ENCODE peak calls at places on chromosome 5, in ten cellular contexts. One of them, this sample, is unnamed.

GRCh38 chr5:116702776-116703175 is 128.2 kb upstream of the SEMA6A start:
- DNase-seq in GM23248: no peak
- DNase-seq in amniotic stem cell: no peak
- DNase-seq in activated CD4-positive, CD25-positive, alpha-beta regulatory T cell: no peak
- DNase-seq in NCI-H1092: no peak
- DNase-seq in CD8-positive, alpha-beta memory T cell: no peak
- DNase-seq in NCI-H524 treated with DMSO at 0.1 percent for 48 hours: no peak
- DNase-seq in thyroid gland: no peak
- DNase-seq in stimulated activated CD8-positive, alpha-beta memory T cell treated with anti-CD3 and anti-CD28 coated beads, Interleukin-15, amount 100 ng/mL, for 1 hour: no peak
- DNase-seq in HuH-7: no peak
- DNase-seq in this sample: no peak

GRCh38 chr5:113487779-113488644 is at the start of gene MCC:
- DNase-seq in GM23248: peak
- DNase-seq in NCI-H1092: peak
- DNase-seq in activated CD4-positive, CD25-positive, alpha-beta regulatory T cell: no peak
- DNase-seq in thyroid gland: peak
- DNase-seq in stimulated activated CD8-positive, alpha-beta memory T cell treated with anti-CD3 and anti-CD28 coated beads, Interleukin-15, amount 100 ng/mL, for 1 hour: no peak
- DNase-seq in HuH-7: peak
- DNase-seq in NCI-H524 treated with DMSO at 0.1 percent for 48 hours: peak
- DNase-seq in CD8-positive, alpha-beta memory T cell: peak
- DNase-seq in amniotic stem cell: peak
- DNase-seq in this sample: no peak

GRCh38 chr5:65186646-65187227 is 295.0 kb downstream of the ADAMTS6 start:
- DNase-seq in activated CD4-positive, CD25-positive, alpha-beta regulatory T cell: no peak
- DNase-seq in amniotic stem cell: no peak
- DNase-seq in GM23248: no peak
- DNase-seq in thyroid gland: no peak
- DNase-seq in NCI-H524 treated with DMSO at 0.1 percent for 48 hours: no peak
- DNase-seq in CD8-positive, alpha-beta memory T cell: no peak
- DNase-seq in NCI-H1092: no peak
- DNase-seq in HuH-7: no peak
- DNase-seq in stimulated activated CD8-positive, alpha-beta memory T cell treated with anti-CD3 and anti-CD28 coated beads, Interleukin-15, amount 100 ng/mL, for 1 hour: no peak
- DNase-seq in this sample: no peak

GRCh38 chr5:159915913-159916840 is at the start of gene ADRA1B:
- DNase-seq in CD8-positive, alpha-beta memory T cell: peak
- DNase-seq in stimulated activated CD8-positive, alpha-beta memory T cell treated with anti-CD3 and anti-CD28 coated beads, Interleukin-15, amount 100 ng/mL, for 1 hour: no peak
- DNase-seq in amniotic stem cell: no peak
- DNase-seq in NCI-H524 treated with DMSO at 0.1 percent for 48 hours: peak
- DNase-seq in GM23248: peak
- DNase-seq in HuH-7: peak
- DNase-seq in NCI-H1092: peak
- DNase-seq in thyroid gland: peak
- DNase-seq in activated CD4-positive, CD25-positive, alpha-beta regulatory T cell: peak
- DNase-seq in this sample: no peak

GRCh38 chr5:179585903-179586511 is 35.7 kb downstream of the RUFY1 start:
- DNase-seq in NCI-H1092: no peak
- DNase-seq in thyroid gland: no peak
- DNase-seq in NCI-H524 treated with DMSO at 0.1 percent for 48 hours: no peak
- DNase-seq in GM23248: no peak
- DNase-seq in activated CD4-positive, CD25-positive, alpha-beta regulatory T cell: no peak
- DNase-seq in stimulated activated CD8-positive, alpha-beta memory T cell treated with anti-CD3 and anti-CD28 coated beads, Interleukin-15, amount 100 ng/mL, for 1 hour: no peak
- DNase-seq in CD8-positive, alpha-beta memory T cell: no peak
- DNase-seq in HuH-7: no peak
- DNase-seq in amniotic stem cell: no peak
- DNase-seq in this sample: no peak

GRCh38 chr5:35354751-35355150 is 124.5 kb upstream of the PRLR start:
- DNase-seq in thyroid gland: no peak
- DNase-seq in HuH-7: no peak
- DNase-seq in amniotic stem cell: no peak
- DNase-seq in NCI-H524 treated with DMSO at 0.1 percent for 48 hours: no peak
- DNase-seq in GM23248: peak
- DNase-seq in NCI-H1092: no peak
- DNase-seq in activated CD4-positive, CD25-positive, alpha-beta regulatory T cell: no peak
- DNase-seq in CD8-positive, alpha-beta memory T cell: no peak
- DNase-seq in stimulated activated CD8-positive, alpha-beta memory T cell treated with anti-CD3 and anti-CD28 coated beads, Interleukin-15, amount 100 ng/mL, for 1 hour: no peak
- DNase-seq in this sample: no peak

GRCh38 chr5:9765421-9765820 is 135.3 kb upstream of the TAS2R1 start:
- DNase-seq in CD8-positive, alpha-beta memory T cell: no peak
- DNase-seq in NCI-H1092: no peak
- DNase-seq in stimulated activated CD8-positive, alpha-beta memory T cell treated with anti-CD3 and anti-CD28 coated beads, Interleukin-15, amount 100 ng/mL, for 1 hour: no peak
- DNase-seq in activated CD4-positive, CD25-positive, alpha-beta regulatory T cell: no peak
- DNase-seq in thyroid gland: no peak
- DNase-seq in HuH-7: no peak
- DNase-seq in amniotic stem cell: no peak
- DNase-seq in GM23248: peak
- DNase-seq in NCI-H524 treated with DMSO at 0.1 percent for 48 hours: peak
- DNase-seq in this sample: no peak

GRCh38 chr5:171575808-171576207 is 156.4 kb downstream of the FGF18 start:
- DNase-seq in amniotic stem cell: no peak
- DNase-seq in thyroid gland: no peak
- DNase-seq in GM23248: no peak
- DNase-seq in activated CD4-positive, CD25-positive, alpha-beta regulatory T cell: no peak
- DNase-seq in NCI-H524 treated with DMSO at 0.1 percent for 48 hours: no peak
- DNase-seq in HuH-7: no peak
- DNase-seq in CD8-positive, alpha-beta memory T cell: no peak
- DNase-seq in NCI-H1092: no peak
- DNase-seq in stimulated activated CD8-positive, alpha-beta memory T cell treated with anti-CD3 and anti-CD28 coated beads, Interleukin-15, amount 100 ng/mL, for 1 hour: no peak
- DNase-seq in this sample: no peak

GRCh38 chr5:132339502-132339901 is 30.0 kb upstream of the SLC22A5 start:
- DNase-seq in NCI-H524 treated with DMSO at 0.1 percent for 48 hours: no peak
- DNase-seq in NCI-H1092: no peak
- DNase-seq in GM23248: no peak
- DNase-seq in amniotic stem cell: no peak
- DNase-seq in activated CD4-positive, CD25-positive, alpha-beta regulatory T cell: no peak
- DNase-seq in stimulated activated CD8-positive, alpha-beta memory T cell treated with anti-CD3 and anti-CD28 coated beads, Interleukin-15, amount 100 ng/mL, for 1 hour: no peak
- DNase-seq in HuH-7: no peak
- DNase-seq in CD8-positive, alpha-beta memory T cell: no peak
- DNase-seq in thyroid gland: no peak
- DNase-seq in this sample: no peak

GRCh38 chr5:15995206-15996052 is 184.2 kb downstream of the MARCHF11 start:
- DNase-seq in NCI-H524 treated with DMSO at 0.1 percent for 48 hours: peak
- DNase-seq in GM23248: peak
- DNase-seq in stimulated activated CD8-positive, alpha-beta memory T cell treated with anti-CD3 and anti-CD28 coated beads, Interleukin-15, amount 100 ng/mL, for 1 hour: no peak
- DNase-seq in thyroid gland: no peak
- DNase-seq in CD8-positive, alpha-beta memory T cell: no peak
- DNase-seq in amniotic stem cell: peak
- DNase-seq in NCI-H1092: no peak
- DNase-seq in activated CD4-positive, CD25-positive, alpha-beta regulatory T cell: no peak
- DNase-seq in HuH-7: no peak
- DNase-seq in this sample: no peak

GRCh38 chr5:178130576-178131445 is at the start of gene RMND5B:
- DNase-seq in GM23248: peak
- DNase-seq in activated CD4-positive, CD25-positive, alpha-beta regulatory T cell: peak
- DNase-seq in HuH-7: peak
- DNase-seq in thyroid gland: peak
- DNase-seq in stimulated activated CD8-positive, alpha-beta memory T cell treated with anti-CD3 and anti-CD28 coated beads, Interleukin-15, amount 100 ng/mL, for 1 hour: no peak
- DNase-seq in amniotic stem cell: peak
- DNase-seq in NCI-H1092: peak
- DNase-seq in CD8-positive, alpha-beta memory T cell: peak
- DNase-seq in NCI-H524 treated with DMSO at 0.1 percent for 48 hours: peak
- DNase-seq in this sample: peak

GRCh38 chr5:145521066-145521465 is 314.1 kb downstream of the PRELID2 start:
- DNase-seq in NCI-H1092: no peak
- DNase-seq in HuH-7: no peak
- DNase-seq in activated CD4-positive, CD25-positive, alpha-beta regulatory T cell: no peak
- DNase-seq in thyroid gland: no peak
- DNase-seq in NCI-H524 treated with DMSO at 0.1 percent for 48 hours: no peak
- DNase-seq in amniotic stem cell: no peak
- DNase-seq in GM23248: no peak
- DNase-seq in CD8-positive, alpha-beta memory T cell: no peak
- DNase-seq in stimulated activated CD8-positive, alpha-beta memory T cell treated with anti-CD3 and anti-CD28 coated beads, Interleukin-15, amount 100 ng/mL, for 1 hour: no peak
- DNase-seq in this sample: no peak

GRCh38 chr5:172274951-172275753 is 8.4 kb downstream of the UBTD2 start:
- DNase-seq in amniotic stem cell: no peak
- DNase-seq in NCI-H1092: no peak
- DNase-seq in HuH-7: no peak
- DNase-seq in NCI-H524 treated with DMSO at 0.1 percent for 48 hours: no peak
- DNase-seq in activated CD4-positive, CD25-positive, alpha-beta regulatory T cell: peak
- DNase-seq in GM23248: peak
- DNase-seq in stimulated activated CD8-positive, alpha-beta memory T cell treated with anti-CD3 and anti-CD28 coated beads, Interleukin-15, amount 100 ng/mL, for 1 hour: no peak
- DNase-seq in CD8-positive, alpha-beta memory T cell: peak
- DNase-seq in thyroid gland: no peak
- DNase-seq in this sample: no peak

GRCh38 chr5:134024811-134025210 is 20.0 kb upstream of the VDAC1 start:
- DNase-seq in NCI-H1092: no peak
- DNase-seq in GM23248: no peak
- DNase-seq in NCI-H524 treated with DMSO at 0.1 percent for 48 hours: no peak
- DNase-seq in activated CD4-positive, CD25-positive, alpha-beta regulatory T cell: no peak
- DNase-seq in thyroid gland: no peak
- DNase-seq in amniotic stem cell: no peak
- DNase-seq in CD8-positive, alpha-beta memory T cell: no peak
- DNase-seq in stimulated activated CD8-positive, alpha-beta memory T cell treated with anti-CD3 and anti-CD28 coated beads, Interleukin-15, amount 100 ng/mL, for 1 hour: no peak
- DNase-seq in HuH-7: no peak
- DNase-seq in this sample: no peak

GRCh38 chr5:159456722-159457462 is 126.6 kb upstream of the IL12B start:
- DNase-seq in NCI-H1092: no peak
- DNase-seq in GM23248: peak
- DNase-seq in activated CD4-positive, CD25-positive, alpha-beta regulatory T cell: no peak
- DNase-seq in NCI-H524 treated with DMSO at 0.1 percent for 48 hours: no peak
- DNase-seq in CD8-positive, alpha-beta memory T cell: no peak
- DNase-seq in HuH-7: no peak
- DNase-seq in stimulated activated CD8-positive, alpha-beta memory T cell treated with anti-CD3 and anti-CD28 coated beads, Interleukin-15, amount 100 ng/mL, for 1 hour: no peak
- DNase-seq in amniotic stem cell: no peak
- DNase-seq in thyroid gland: no peak
- DNase-seq in this sample: no peak

GRCh38 chr5:97909541-97909940 is 726.5 kb upstream of the RIOK2 start:
- DNase-seq in thyroid gland: no peak
- DNase-seq in HuH-7: no peak
- DNase-seq in activated CD4-positive, CD25-positive, alpha-beta regulatory T cell: no peak
- DNase-seq in stimulated activated CD8-positive, alpha-beta memory T cell treated with anti-CD3 and anti-CD28 coated beads, Interleukin-15, amount 100 ng/mL, for 1 hour: no peak
- DNase-seq in GM23248: no peak
- DNase-seq in NCI-H524 treated with DMSO at 0.1 percent for 48 hours: no peak
- DNase-seq in CD8-positive, alpha-beta memory T cell: no peak
- DNase-seq in NCI-H1092: no peak
- DNase-seq in amniotic stem cell: no peak
- DNase-seq in this sample: no peak

GRCh38 chr5:127878174-127878750 is 175.1 kb downstream of the CCDC192 start:
- DNase-seq in activated CD4-positive, CD25-positive, alpha-beta regulatory T cell: no peak
- DNase-seq in stimulated activated CD8-positive, alpha-beta memory T cell treated with anti-CD3 and anti-CD28 coated beads, Interleukin-15, amount 100 ng/mL, for 1 hour: no peak
- DNase-seq in NCI-H524 treated with DMSO at 0.1 percent for 48 hours: peak
- DNase-seq in amniotic stem cell: no peak
- DNase-seq in GM23248: peak
- DNase-seq in thyroid gland: peak
- DNase-seq in CD8-positive, alpha-beta memory T cell: no peak
- DNase-seq in NCI-H1092: no peak
- DNase-seq in HuH-7: peak
- DNase-seq in this sample: no peak

GRCh38 chr5:172044631-172045314 is 38.3 kb upstream of the FBXW11 start:
- DNase-seq in CD8-positive, alpha-beta memory T cell: no peak
- DNase-seq in thyroid gland: no peak
- DNase-seq in stimulated activated CD8-positive, alpha-beta memory T cell treated with anti-CD3 and anti-CD28 coated beads, Interleukin-15, amount 100 ng/mL, for 1 hour: no peak
- DNase-seq in HuH-7: no peak
- DNase-seq in NCI-H1092: no peak
- DNase-seq in activated CD4-positive, CD25-positive, alpha-beta regulatory T cell: no peak
- DNase-seq in NCI-H524 treated with DMSO at 0.1 percent for 48 hours: no peak
- DNase-seq in GM23248: no peak
- DNase-seq in amniotic stem cell: no peak
- DNase-seq in this sample: no peak

GRCh38 chr5:130868186-130868821 is 296.8 kb downstream of the HINT1 start:
- DNase-seq in NCI-H524 treated with DMSO at 0.1 percent for 48 hours: no peak
- DNase-seq in CD8-positive, alpha-beta memory T cell: no peak
- DNase-seq in HuH-7: no peak
- DNase-seq in NCI-H1092: no peak
- DNase-seq in activated CD4-positive, CD25-positive, alpha-beta regulatory T cell: no peak
- DNase-seq in GM23248: peak
- DNase-seq in amniotic stem cell: peak
- DNase-seq in stimulated activated CD8-positive, alpha-beta memory T cell treated with anti-CD3 and anti-CD28 coated beads, Interleukin-15, amount 100 ng/mL, for 1 hour: no peak
- DNase-seq in thyroid gland: no peak
- DNase-seq in this sample: no peak

GRCh38 chr5:159017787-159018186 is 81.9 kb downstream of the EBF1 start:
- DNase-seq in NCI-H1092: no peak
- DNase-seq in stimulated activated CD8-positive, alpha-beta memory T cell treated with anti-CD3 and anti-CD28 coated beads, Interleukin-15, amount 100 ng/mL, for 1 hour: no peak
- DNase-seq in HuH-7: no peak
- DNase-seq in GM23248: peak
- DNase-seq in NCI-H524 treated with DMSO at 0.1 percent for 48 hours: no peak
- DNase-seq in amniotic stem cell: no peak
- DNase-seq in CD8-positive, alpha-beta memory T cell: no peak
- DNase-seq in thyroid gland: peak
- DNase-seq in activated CD4-positive, CD25-positive, alpha-beta regulatory T cell: no peak
- DNase-seq in this sample: no peak

GRCh38 chr5:662751-663435 is 30.3 kb downstream of the TPPP start:
- DNase-seq in amniotic stem cell: no peak
- DNase-seq in HuH-7: no peak
- DNase-seq in activated CD4-positive, CD25-positive, alpha-beta regulatory T cell: no peak
- DNase-seq in stimulated activated CD8-positive, alpha-beta memory T cell treated with anti-CD3 and anti-CD28 coated beads, Interleukin-15, amount 100 ng/mL, for 1 hour: no peak
- DNase-seq in NCI-H524 treated with DMSO at 0.1 percent for 48 hours: no peak
- DNase-seq in CD8-positive, alpha-beta memory T cell: no peak
- DNase-seq in NCI-H1092: no peak
- DNase-seq in GM23248: no peak
- DNase-seq in thyroid gland: no peak
- DNase-seq in this sample: no peak

GRCh38 chr5:131536211-131536826 is 98.7 kb downstream of the RAPGEF6 start:
- DNase-seq in amniotic stem cell: no peak
- DNase-seq in NCI-H524 treated with DMSO at 0.1 percent for 48 hours: peak
- DNase-seq in CD8-positive, alpha-beta memory T cell: no peak
- DNase-seq in HuH-7: no peak
- DNase-seq in NCI-H1092: no peak
- DNase-seq in GM23248: peak
- DNase-seq in activated CD4-positive, CD25-positive, alpha-beta regulatory T cell: no peak
- DNase-seq in thyroid gland: no peak
- DNase-seq in stimulated activated CD8-positive, alpha-beta memory T cell treated with anti-CD3 and anti-CD28 coated beads, Interleukin-15, amount 100 ng/mL, for 1 hour: no peak
- DNase-seq in this sample: no peak

GRCh38 chr5:172583931-172584511 is 57.0 kb upstream of the NEURL1B start:
- DNase-seq in amniotic stem cell: no peak
- DNase-seq in thyroid gland: no peak
- DNase-seq in HuH-7: no peak
- DNase-seq in NCI-H1092: no peak
- DNase-seq in CD8-positive, alpha-beta memory T cell: no peak
- DNase-seq in activated CD4-positive, CD25-positive, alpha-beta regulatory T cell: no peak
- DNase-seq in GM23248: no peak
- DNase-seq in NCI-H524 treated with DMSO at 0.1 percent for 48 hours: no peak
- DNase-seq in stimulated activated CD8-positive, alpha-beta memory T cell treated with anti-CD3 and anti-CD28 coated beads, Interleukin-15, amount 100 ng/mL, for 1 hour: no peak
- DNase-seq in this sample: no peak

GRCh38 chr5:111461261-111461671 is 51.1 kb downstream of the STARD4 start:
- DNase-seq in activated CD4-positive, CD25-positive, alpha-beta regulatory T cell: no peak
- DNase-seq in thyroid gland: no peak
- DNase-seq in NCI-H524 treated with DMSO at 0.1 percent for 48 hours: no peak
- DNase-seq in amniotic stem cell: no peak
- DNase-seq in stimulated activated CD8-positive, alpha-beta memory T cell treated with anti-CD3 and anti-CD28 coated beads, Interleukin-15, amount 100 ng/mL, for 1 hour: no peak
- DNase-seq in HuH-7: no peak
- DNase-seq in NCI-H1092: no peak
- DNase-seq in GM23248: peak
- DNase-seq in CD8-positive, alpha-beta memory T cell: no peak
- DNase-seq in this sample: no peak

GRCh38 chr5:9395736-9396135 is 150.1 kb downstream of the SEMA5A start:
- DNase-seq in GM23248: no peak
- DNase-seq in HuH-7: no peak
- DNase-seq in NCI-H1092: no peak
- DNase-seq in amniotic stem cell: no peak
- DNase-seq in stimulated activated CD8-positive, alpha-beta memory T cell treated with anti-CD3 and anti-CD28 coated beads, Interleukin-15, amount 100 ng/mL, for 1 hour: no peak
- DNase-seq in NCI-H524 treated with DMSO at 0.1 percent for 48 hours: no peak
- DNase-seq in thyroid gland: no peak
- DNase-seq in activated CD4-positive, CD25-positive, alpha-beta regulatory T cell: no peak
- DNase-seq in CD8-positive, alpha-beta memory T cell: no peak
- DNase-seq in this sample: no peak

GRCh38 chr5:176133289-176133870 is 104.8 kb upstream of the SIMC1 start:
- DNase-seq in CD8-positive, alpha-beta memory T cell: no peak
- DNase-seq in amniotic stem cell: no peak
- DNase-seq in NCI-H1092: no peak
- DNase-seq in stimulated activated CD8-positive, alpha-beta memory T cell treated with anti-CD3 and anti-CD28 coated beads, Interleukin-15, amount 100 ng/mL, for 1 hour: no peak
- DNase-seq in NCI-H524 treated with DMSO at 0.1 percent for 48 hours: no peak
- DNase-seq in HuH-7: no peak
- DNase-seq in activated CD4-positive, CD25-positive, alpha-beta regulatory T cell: no peak
- DNase-seq in thyroid gland: no peak
- DNase-seq in GM23248: no peak
- DNase-seq in this sample: no peak

GRCh38 chr5:140042551-140043507 is at the start of gene NRG2:
- DNase-seq in HuH-7: peak
- DNase-seq in thyroid gland: peak
- DNase-seq in NCI-H1092: no peak
- DNase-seq in stimulated activated CD8-positive, alpha-beta memory T cell treated with anti-CD3 and anti-CD28 coated beads, Interleukin-15, amount 100 ng/mL, for 1 hour: peak
- DNase-seq in GM23248: peak
- DNase-seq in CD8-positive, alpha-beta memory T cell: peak
- DNase-seq in activated CD4-positive, CD25-positive, alpha-beta regulatory T cell: peak
- DNase-seq in amniotic stem cell: peak
- DNase-seq in NCI-H524 treated with DMSO at 0.1 percent for 48 hours: peak
- DNase-seq in this sample: peak

GRCh38 chr5:173643964-173644363 is 27.5 kb upstream of the BOD1 start:
- DNase-seq in HuH-7: no peak
- DNase-seq in thyroid gland: no peak
- DNase-seq in amniotic stem cell: no peak
- DNase-seq in NCI-H524 treated with DMSO at 0.1 percent for 48 hours: no peak
- DNase-seq in CD8-positive, alpha-beta memory T cell: no peak
- DNase-seq in GM23248: no peak
- DNase-seq in activated CD4-positive, CD25-positive, alpha-beta regulatory T cell: no peak
- DNase-seq in NCI-H1092: peak
- DNase-seq in stimulated activated CD8-positive, alpha-beta memory T cell treated with anti-CD3 and anti-CD28 coated beads, Interleukin-15, amount 100 ng/mL, for 1 hour: no peak
- DNase-seq in this sample: no peak